ENCODE peak calls at places on chromosomes 5 and 9, in eight cellular contexts. N is H1, U is astrocyte, R is colonic mucosa, M is mesendoderm, C is IMR-90, G is MM.1S, E is endodermal cell. P is an unnamed sample. For H3K4me1, the result is how much of the 10 kb centered on the place peaks cover.

GRCh38 chr9:112084334-112084733 is 90.8 kb downstream of the SUSD1 start:
- DNase-seq in N (no peak), U (no peak), R (peak), M (no peak), C (peak), G (no peak), E (no peak), P (no peak)

GRCh38 chr5:170225326-170226137 is 7.3 kb upstream of the C5orf58 start:
- DNase-seq in N (peak), U (peak), R (peak), M (peak), C (peak), G (peak), E (peak), P (peak)

GRCh38 chr5:75435101-75435500 is 76.3 kb downstream of the CERT1 start:
- DNase-seq in N (no peak), U (peak), R (no peak), M (no peak), C (peak), G (no peak), E (no peak), P (peak)

GRCh38 chr9:135224921-135225541 is 137.6 kb downstream of the OLFM1 start:
- DNase-seq in N (no peak), U (no peak), R (no peak), M (no peak), C (no peak), G (no peak), E (no peak), P (no peak)

GRCh38 chr9:78866228-78867132 is 569.6 kb downstream of the PSAT1 start:
- DNase-seq in N (no peak), U (peak), R (no peak), M (peak), C (peak), G (no peak), E (no peak), P (peak)

GRCh38 chr9:98316445-98317133 is 61.1 kb upstream of the TBC1D2 start:
- DNase-seq in N (no peak), U (no peak), R (no peak), M (peak), C (no peak), G (no peak), E (no peak), P (no peak)

GRCh38 chr5:77629553-77630245 is 8.8 kb downstream of the OTP start:
- DNase-seq in N (peak), U (no peak), R (no peak), M (no peak), C (no peak), G (no peak), E (peak), P (no peak)

GRCh38 chr5:5252106-5252505 is 112.0 kb downstream of the ADAMTS16 start:
- DNase-seq in N (no peak), U (no peak), R (no peak), M (peak), C (no peak), G (no peak), E (no peak), P (no peak)

GRCh38 chr5:176737746-176738699 is 72.3 kb upstream of the UNC5A start:
- DNase-seq in N (peak), U (no peak), R (peak), M (no peak), C (no peak), G (no peak), E (peak), P (no peak)
- H3K9ac ChIP-seq in N (no peak), U (no peak), R (no peak), M (no peak), C (no peak), G (no peak), E (no peak), P (no peak)

GRCh38 chr5:137398751-137399150 is 100.4 kb downstream of the SPOCK1 start:
- DNase-seq in N (no peak), U (no peak), R (no peak), M (no peak), C (no peak), G (no peak), E (no peak), P (no peak)

GRCh38 chr5:137393196-137393993 is 105.7 kb downstream of the SPOCK1 start:
- DNase-seq in N (no peak), U (peak), R (no peak), M (no peak), C (no peak), G (no peak), E (no peak), P (no peak)

GRCh38 chr5:137398175-137398574 is 101.0 kb downstream of the SPOCK1 start:
- DNase-seq in N (no peak), U (no peak), R (no peak), M (no peak), C (no peak), G (no peak), E (no peak), P (no peak)

GRCh38 chr5:137392261-137392660 is 106.9 kb downstream of the SPOCK1 start:
- DNase-seq in N (no peak), U (peak), R (no peak), M (no peak), C (no peak), G (no peak), E (no peak), P (no peak)

GRCh38 chr5:137395011-137395755 is 103.9 kb downstream of the SPOCK1 start:
- DNase-seq in N (no peak), U (peak), R (no peak), M (no peak), C (peak), G (no peak), E (no peak), P (no peak)
- H3K4me3 ChIP-seq in N (no peak), U (no peak), R (no peak), M (no peak), C (no peak), G (no peak), E (no peak), P (no peak)

GRCh38 chr5:136164226-136164625 is 28.7 kb downstream of the SMIM32 start:
- DNase-seq in N (no peak), U (no peak), R (no peak), M (no peak), C (no peak), G (peak), E (no peak), P (no peak)
- H3K4me1 ChIP-seq in N (under half), U (under half), R (under half), M (under half), C (under half), G (under half), E (under half), P (under half)

GRCh38 chr5:42553461-42553860 is 130.2 kb downstream of the GHR start:
- DNase-seq in N (no peak), U (no peak), R (no peak), M (peak), C (no peak), G (no peak), E (no peak), P (no peak)
- H3K9ac ChIP-seq in N (no peak), U (no peak), R (no peak), M (no peak), C (no peak), G (no peak), E (no peak), P (no peak)

GRCh38 chr9:35792044-35792813 is 838 bp downstream of the NPR2 start:
- DNase-seq in N (no peak), U (no peak), R (no peak), M (no peak), C (no peak), G (no peak), E (no peak), P (no peak)

GRCh38 chr9:35790025-35790384 is 1.4 kb upstream of the NPR2 start:
- DNase-seq in N (no peak), U (no peak), R (no peak), M (no peak), C (no peak), G (no peak), E (no peak), P (no peak)

GRCh38 chr9:35789541-35789940 is 1.9 kb upstream of the NPR2 start:
- DNase-seq in N (no peak), U (no peak), R (no peak), M (no peak), C (no peak), G (peak), E (no peak), P (no peak)

GRCh38 chr9:35791321-35791921 is at the start of gene NPR2:
- DNase-seq in N (peak), U (no peak), R (no peak), M (peak), C (peak), G (no peak), E (peak), P (peak)

GRCh38 chr9:35790385-35791291 is 753 bp upstream of the NPR2 start:
- DNase-seq in N (peak), U (peak), R (peak), M (peak), C (peak), G (peak), E (peak), P (peak)
- H3K4me3 ChIP-seq in N (peak), U (no peak), R (no peak), M (no peak), C (no peak), G (no peak), E (no peak), P (peak)

DNA sequence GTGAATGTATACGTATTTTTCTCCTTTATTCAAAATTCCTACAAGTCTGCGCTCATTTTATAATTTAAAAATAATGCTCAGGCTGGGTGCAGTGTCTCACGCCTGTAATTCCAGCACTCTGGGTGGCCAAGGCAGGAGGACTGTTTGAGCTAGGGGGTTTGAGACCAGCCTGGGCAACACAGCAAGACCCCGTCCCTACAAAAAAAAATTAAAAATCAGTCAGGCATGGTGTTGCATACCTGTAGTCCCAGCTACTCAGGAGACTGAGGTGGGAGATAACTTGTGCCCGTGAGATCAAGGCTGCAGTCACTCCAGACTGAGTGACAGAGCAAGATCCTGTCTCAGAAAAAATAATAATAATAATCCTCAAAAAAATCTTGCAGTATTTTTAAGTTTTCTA is 7.8 kb downstream of the UIMC1 start:
- DNase-seq in N (no peak), U (no peak), R (no peak), M (no peak), C (no peak), G (no peak), E (no peak), P (no peak)
- H3K4me1 ChIP-seq in N (under half), U (under half), R (under half), M (under half), C (under half), G (under half), E (under half), P (under half)

GRCh38 chr5:156481741-156482140 is 154.8 kb downstream of the SGCD start:
- DNase-seq in N (no peak), U (peak), R (no peak), M (no peak), C (peak), G (no peak), E (no peak), P (no peak)

GRCh38 chr5:156476704-156477103 is 149.7 kb downstream of the SGCD start:
- DNase-seq in N (no peak), U (no peak), R (no peak), M (peak), C (no peak), G (no peak), E (no peak), P (no peak)

GRCh38 chr5:156482816-156483215 is 155.9 kb downstream of the SGCD start:
- DNase-seq in N (no peak), U (no peak), R (no peak), M (no peak), C (no peak), G (no peak), E (no peak), P (peak)

GRCh38 chr5:156477196-156477595 is 150.2 kb downstream of the SGCD start:
- DNase-seq in N (no peak), U (no peak), R (no peak), M (no peak), C (peak), G (no peak), E (no peak), P (peak)

GRCh38 chr5:156479864-156480263 is 152.9 kb downstream of the SGCD start:
- DNase-seq in N (no peak), U (no peak), R (peak), M (peak), C (peak), G (no peak), E (no peak), P (peak)
- H3K9ac ChIP-seq in N (no peak), U (no peak), R (no peak), M (no peak), C (no peak), G (no peak), E (no peak), P (peak)

P was measured in adipocyte.